ENCODE peak calls at places on chromosomes 5 and 9, in seven cellular contexts. One of them, this sample, is unnamed.

GRCh38 chr5:33311893-33312292 is 128.9 kb upstream of the TARS1 start:
- DNase-seq in MM.1S: no peak
- DNase-seq in astrocyte of the spinal cord: peak
- DNase-seq in cardiac fibroblast: peak
- DNase-seq in fibroblast of mammary gland: peak
- DNase-seq in SJSA1: peak
- DNase-seq in lower lobe of right lung: no peak
- DNase-seq in this sample: no peak

GRCh38 chr9:127541865-127542264 is 70.2 kb upstream of the STXBP1 start:
- DNase-seq in MM.1S: no peak
- DNase-seq in astrocyte of the spinal cord: no peak
- DNase-seq in cardiac fibroblast: peak
- DNase-seq in fibroblast of mammary gland: peak
- DNase-seq in SJSA1: no peak
- DNase-seq in lower lobe of right lung: no peak
- DNase-seq in this sample: no peak

GRCh38 chr5:134242146-134242545 is 16.3 kb upstream of the PPP2CA start:
- DNase-seq in MM.1S: no peak
- DNase-seq in astrocyte of the spinal cord: peak
- DNase-seq in cardiac fibroblast: peak
- DNase-seq in fibroblast of mammary gland: peak
- DNase-seq in SJSA1: peak
- DNase-seq in lower lobe of right lung: no peak
- DNase-seq in this sample: no peak

GRCh38 chr9:134049236-134049635 is 18.6 kb downstream of the BRD3 start:
- DNase-seq in MM.1S: no peak
- DNase-seq in astrocyte of the spinal cord: no peak
- DNase-seq in cardiac fibroblast: no peak
- DNase-seq in fibroblast of mammary gland: no peak
- DNase-seq in SJSA1: no peak
- DNase-seq in lower lobe of right lung: no peak
- DNase-seq in this sample: no peak

GRCh38 chr5:122704247-122705036 is 70.4 kb upstream of the SNX2 start:
- DNase-seq in MM.1S: peak
- DNase-seq in astrocyte of the spinal cord: peak
- DNase-seq in cardiac fibroblast: peak
- DNase-seq in fibroblast of mammary gland: peak
- DNase-seq in SJSA1: no peak
- DNase-seq in lower lobe of right lung: no peak
- DNase-seq in this sample: no peak

GRCh38 chr9:21519855-21520434 is 37.8 kb upstream of the IFNE start:
- DNase-seq in MM.1S: no peak
- DNase-seq in astrocyte of the spinal cord: no peak
- DNase-seq in cardiac fibroblast: no peak
- DNase-seq in fibroblast of mammary gland: no peak
- DNase-seq in SJSA1: no peak
- DNase-seq in lower lobe of right lung: no peak
- DNase-seq in this sample: no peak

GRCh38 chr5:78317515-78317914 is 23.0 kb upstream of the AP3B1 start:
- DNase-seq in MM.1S: no peak
- DNase-seq in astrocyte of the spinal cord: no peak
- DNase-seq in cardiac fibroblast: no peak
- DNase-seq in fibroblast of mammary gland: no peak
- DNase-seq in SJSA1: no peak
- DNase-seq in lower lobe of right lung: no peak
- DNase-seq in this sample: no peak

GRCh38 chr5:41194339-41194738 is 19.0 kb downstream of the C6 start:
- DNase-seq in MM.1S: no peak
- DNase-seq in astrocyte of the spinal cord: no peak
- DNase-seq in cardiac fibroblast: no peak
- DNase-seq in fibroblast of mammary gland: no peak
- DNase-seq in SJSA1: no peak
- DNase-seq in lower lobe of right lung: no peak
- DNase-seq in this sample: no peak

GRCh38 chr5:14209222-14209822 is 66.2 kb downstream of the TRIO start:
- DNase-seq in MM.1S: no peak
- DNase-seq in astrocyte of the spinal cord: no peak
- DNase-seq in cardiac fibroblast: no peak
- DNase-seq in fibroblast of mammary gland: no peak
- DNase-seq in SJSA1: no peak
- DNase-seq in lower lobe of right lung: no peak
- DNase-seq in this sample: no peak

GRCh38 chr5:3359642-3360041 is 236.0 kb upstream of the IRX1 start:
- DNase-seq in MM.1S: peak
- DNase-seq in astrocyte of the spinal cord: no peak
- DNase-seq in cardiac fibroblast: no peak
- DNase-seq in fibroblast of mammary gland: no peak
- DNase-seq in SJSA1: peak
- DNase-seq in lower lobe of right lung: no peak
- DNase-seq in this sample: no peak

GRCh38 chr5:149018909-149019443 is 43.9 kb downstream of the SH3TC2 start:
- DNase-seq in MM.1S: no peak
- DNase-seq in astrocyte of the spinal cord: peak
- DNase-seq in cardiac fibroblast: peak
- DNase-seq in fibroblast of mammary gland: peak
- DNase-seq in SJSA1: no peak
- DNase-seq in lower lobe of right lung: no peak
- DNase-seq in this sample: no peak

GRCh38 chr9:95090871-95091573 is 226.5 kb downstream of the FANCC start:
- DNase-seq in MM.1S: no peak
- DNase-seq in astrocyte of the spinal cord: peak
- DNase-seq in cardiac fibroblast: no peak
- DNase-seq in fibroblast of mammary gland: no peak
- DNase-seq in SJSA1: peak
- DNase-seq in lower lobe of right lung: no peak
- DNase-seq in this sample: no peak

GRCh38 chr5:134937547-134937946 is 30.2 kb upstream of the CATSPER3 start:
- DNase-seq in MM.1S: no peak
- DNase-seq in astrocyte of the spinal cord: no peak
- DNase-seq in cardiac fibroblast: no peak
- DNase-seq in fibroblast of mammary gland: no peak
- DNase-seq in SJSA1: no peak
- DNase-seq in lower lobe of right lung: no peak
- DNase-seq in this sample: no peak

GRCh38 chr5:98296426-98296825 is 477.0 kb upstream of the RGMB start:
- DNase-seq in MM.1S: no peak
- DNase-seq in astrocyte of the spinal cord: peak
- DNase-seq in cardiac fibroblast: peak
- DNase-seq in fibroblast of mammary gland: peak
- DNase-seq in SJSA1: no peak
- DNase-seq in lower lobe of right lung: no peak
- DNase-seq in this sample: no peak

GRCh38 chr5:145178667-145179523 is 656.2 kb downstream of the PRELID2 start:
- DNase-seq in MM.1S: no peak
- DNase-seq in astrocyte of the spinal cord: no peak
- DNase-seq in cardiac fibroblast: peak
- DNase-seq in fibroblast of mammary gland: no peak
- DNase-seq in SJSA1: peak
- DNase-seq in lower lobe of right lung: no peak
- DNase-seq in this sample: no peak

GRCh38 chr5:80399553-80400239 is 8.2 kb upstream of the ZFYVE16 start:
- DNase-seq in MM.1S: peak
- DNase-seq in astrocyte of the spinal cord: peak
- DNase-seq in cardiac fibroblast: peak
- DNase-seq in fibroblast of mammary gland: peak
- DNase-seq in SJSA1: no peak
- DNase-seq in lower lobe of right lung: no peak
- DNase-seq in this sample: no peak

GRCh38 chr9:70679845-70680244 is 265.4 kb upstream of the KLF9 start:
- DNase-seq in MM.1S: no peak
- DNase-seq in astrocyte of the spinal cord: no peak
- DNase-seq in cardiac fibroblast: peak
- DNase-seq in fibroblast of mammary gland: peak
- DNase-seq in SJSA1: no peak
- DNase-seq in lower lobe of right lung: no peak
- DNase-seq in this sample: no peak

GRCh38 chr5:151815051-151815450 is 43.3 kb downstream of the G3BP1 start:
- DNase-seq in MM.1S: no peak
- DNase-seq in astrocyte of the spinal cord: no peak
- DNase-seq in cardiac fibroblast: no peak
- DNase-seq in fibroblast of mammary gland: no peak
- DNase-seq in SJSA1: no peak
- DNase-seq in lower lobe of right lung: no peak
- DNase-seq in this sample: no peak

GRCh38 chr5:139650689-139651501 is 2.7 kb downstream of the CXXC5 start:
- DNase-seq in MM.1S: no peak
- DNase-seq in astrocyte of the spinal cord: peak
- DNase-seq in cardiac fibroblast: no peak
- DNase-seq in fibroblast of mammary gland: no peak
- DNase-seq in SJSA1: no peak
- DNase-seq in lower lobe of right lung: peak
- DNase-seq in this sample: peak

GRCh38 chr9:123091459-123091858 is 58.0 kb downstream of the GPR21 start:
- DNase-seq in MM.1S: no peak
- DNase-seq in astrocyte of the spinal cord: no peak
- DNase-seq in cardiac fibroblast: no peak
- DNase-seq in fibroblast of mammary gland: no peak
- DNase-seq in SJSA1: no peak
- DNase-seq in lower lobe of right lung: no peak
- DNase-seq in this sample: no peak

GRCh38 chr9:117783828-117784227 is 79.6 kb downstream of the TLR4 start:
- DNase-seq in MM.1S: peak
- DNase-seq in astrocyte of the spinal cord: no peak
- DNase-seq in cardiac fibroblast: no peak
- DNase-seq in fibroblast of mammary gland: no peak
- DNase-seq in SJSA1: no peak
- DNase-seq in lower lobe of right lung: peak
- DNase-seq in this sample: no peak

DNA sequence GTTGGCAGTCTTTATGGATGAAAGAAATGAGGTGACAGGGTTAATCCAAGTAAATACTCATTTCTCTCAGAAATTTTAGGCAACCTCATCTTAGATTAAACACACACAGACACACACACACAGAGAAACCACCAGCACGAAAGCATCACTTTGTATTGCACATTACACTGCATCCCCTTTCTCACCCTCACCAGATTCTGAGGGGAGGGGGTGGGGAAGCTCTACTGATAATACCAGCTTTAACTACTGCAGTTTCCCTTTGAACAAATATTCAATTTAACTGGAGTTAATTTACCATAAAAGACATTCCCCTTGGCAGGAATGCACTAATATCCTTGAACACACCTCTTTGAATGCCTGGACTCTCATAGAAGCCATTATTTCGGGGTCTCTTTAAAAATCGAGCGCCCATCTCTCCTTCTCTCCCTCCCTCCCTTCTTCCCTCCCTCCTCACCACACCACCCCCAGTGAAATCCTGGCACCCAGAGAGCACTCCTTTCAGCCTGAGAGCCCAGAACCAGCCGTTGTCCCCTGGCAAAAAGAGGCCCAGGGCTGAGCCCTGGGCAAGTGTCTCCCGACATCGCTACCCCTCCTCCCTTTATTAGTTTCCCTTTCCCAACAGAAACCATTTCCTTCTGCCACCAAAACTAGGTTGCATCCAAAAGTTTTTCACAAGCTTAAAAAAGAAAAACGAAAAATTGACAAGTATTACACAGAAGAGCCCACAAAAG is 2.8 kb upstream of the NFIB start:
- DNase-seq in MM.1S: no peak
- DNase-seq in astrocyte of the spinal cord: no peak
- DNase-seq in cardiac fibroblast: peak
- DNase-seq in fibroblast of mammary gland: no peak
- DNase-seq in SJSA1: no peak
- DNase-seq in lower lobe of right lung: no peak
- DNase-seq in this sample: no peak
- H3K4me3 ChIP-seq in MM.1S: no peak
- H3K4me3 ChIP-seq in astrocyte of the spinal cord: no peak
- H3K4me3 ChIP-seq in cardiac fibroblast: peak
- H3K4me3 ChIP-seq in fibroblast of mammary gland: peak
- H3K4me3 ChIP-seq in SJSA1: no peak
- H3K4me3 ChIP-seq in lower lobe of right lung: peak
- H3K4me3 ChIP-seq in this sample: no peak

DNA sequence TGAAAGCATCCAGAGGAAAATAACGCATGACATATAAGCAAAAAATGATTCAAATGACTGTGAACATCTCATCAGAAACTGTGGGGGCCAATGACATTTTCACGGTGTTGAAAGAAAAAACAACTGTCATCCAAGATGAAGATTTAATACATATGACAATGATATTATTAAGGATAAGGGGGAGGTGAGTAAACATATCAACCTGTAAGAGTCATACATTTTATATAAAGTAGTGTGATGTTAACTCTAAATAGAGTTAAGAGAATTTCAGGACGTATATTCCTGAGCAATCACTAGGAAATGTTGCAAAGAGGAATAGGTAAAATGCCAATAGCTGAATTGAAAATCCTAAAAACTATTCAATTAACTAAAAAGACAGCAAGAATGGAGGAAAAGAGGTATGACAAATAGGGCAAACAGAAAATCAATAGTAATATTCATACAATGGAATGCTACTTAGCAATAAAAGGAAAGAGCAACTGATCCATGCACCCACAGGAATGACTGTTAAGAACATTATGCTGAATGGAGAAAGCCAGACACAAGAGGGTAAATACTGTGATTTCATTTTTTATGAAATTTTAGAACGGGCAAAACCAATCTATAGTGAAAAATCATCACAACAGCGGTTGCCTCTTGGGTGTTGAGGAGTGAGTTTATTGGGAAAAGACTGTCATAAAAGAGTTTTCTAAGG is 92.4 kb upstream of the JAK2 start:
- DNase-seq in MM.1S: no peak
- DNase-seq in astrocyte of the spinal cord: no peak
- DNase-seq in cardiac fibroblast: no peak
- DNase-seq in fibroblast of mammary gland: no peak
- DNase-seq in SJSA1: no peak
- DNase-seq in lower lobe of right lung: no peak
- DNase-seq in this sample: no peak
- H3K4me3 ChIP-seq in MM.1S: no peak
- H3K4me3 ChIP-seq in astrocyte of the spinal cord: no peak
- H3K4me3 ChIP-seq in cardiac fibroblast: no peak
- H3K4me3 ChIP-seq in fibroblast of mammary gland: no peak
- H3K4me3 ChIP-seq in SJSA1: no peak
- H3K4me3 ChIP-seq in lower lobe of right lung: no peak
- H3K4me3 ChIP-seq in this sample: no peak

GRCh38 chr9:130660326-130660682 is 4.1 kb upstream of the PRDM12 start:
- DNase-seq in MM.1S: no peak
- DNase-seq in astrocyte of the spinal cord: no peak
- DNase-seq in cardiac fibroblast: no peak
- DNase-seq in fibroblast of mammary gland: no peak
- DNase-seq in SJSA1: no peak
- DNase-seq in lower lobe of right lung: no peak
- DNase-seq in this sample: no peak
- H3K4me3 ChIP-seq in MM.1S: no peak
- H3K4me3 ChIP-seq in astrocyte of the spinal cord: no peak
- H3K4me3 ChIP-seq in cardiac fibroblast: peak
- H3K4me3 ChIP-seq in fibroblast of mammary gland: no peak
- H3K4me3 ChIP-seq in SJSA1: peak
- H3K4me3 ChIP-seq in lower lobe of right lung: peak
- H3K4me3 ChIP-seq in this sample: no peak

DNA sequence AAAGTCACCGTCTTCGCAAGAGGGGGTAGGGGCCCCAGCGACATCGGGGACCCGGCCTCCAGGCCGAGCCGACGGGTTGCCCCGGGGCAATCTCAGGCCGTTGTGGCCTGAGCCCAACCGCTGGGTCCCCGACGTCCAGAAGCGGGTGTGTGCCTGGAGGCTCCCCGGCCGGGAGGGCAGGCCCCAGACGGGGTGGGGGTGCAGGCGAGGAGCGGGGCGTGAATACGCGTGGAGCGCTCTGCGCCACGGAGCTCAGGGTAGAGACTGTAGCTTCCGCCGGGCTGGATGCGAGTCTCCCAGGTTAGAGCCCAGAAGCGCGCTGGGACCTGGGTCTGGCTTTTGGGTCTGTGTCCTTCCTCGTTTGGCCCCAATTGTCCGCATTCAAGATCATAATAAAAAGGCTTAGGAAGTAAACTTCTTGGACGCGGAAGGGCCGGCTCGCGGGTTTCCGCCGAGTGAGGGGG is 3.5 kb downstream of the BARX1 start:
- DNase-seq in MM.1S: no peak
- DNase-seq in astrocyte of the spinal cord: no peak
- DNase-seq in cardiac fibroblast: no peak
- DNase-seq in fibroblast of mammary gland: no peak
- DNase-seq in SJSA1: no peak
- DNase-seq in lower lobe of right lung: no peak
- DNase-seq in this sample: no peak
- H3K4me3 ChIP-seq in MM.1S: no peak
- H3K4me3 ChIP-seq in astrocyte of the spinal cord: no peak
- H3K4me3 ChIP-seq in cardiac fibroblast: peak
- H3K4me3 ChIP-seq in fibroblast of mammary gland: no peak
- H3K4me3 ChIP-seq in SJSA1: no peak
- H3K4me3 ChIP-seq in lower lobe of right lung: peak
- H3K4me3 ChIP-seq in this sample: no peak